ENCODE peak calls at places on chromosomes 3 and 15, in nine cellular contexts. A is PC-3, K is adrenal gland, L is breast epithelium, Q is coronary artery, E is uterus, F is A549, B is testis, O is heart right ventricle. G is an unnamed sample.

GRCh38 chr3:143736205-143736604 is 112.1 kb downstream of the SLC9A9 start:
- DNase-seq in A (peak; percentile 15), K (no peak), L (no peak), Q (no peak), E (no peak), F (no peak), B (no peak), O (no peak), G (no peak)

GRCh38 chr15:63978511-63979226 is 67.6 kb downstream of the DAPK2 start:
- DNase-seq in A (no peak), K (no peak), L (no peak), Q (peak; percentile 56), E (no peak), F (no peak), B (no peak), O (peak; percentile 50), G (no peak)

GRCh38 chr3:147341727-147342126 is 64.6 kb downstream of the ZIC4 start:
- DNase-seq in A (no peak), K (no peak), L (no peak), Q (no peak), E (no peak), F (no peak), B (no peak), O (no peak), G (no peak)

GRCh38 chr3:140529096-140529495 is 148.8 kb upstream of the TRIM42 start:
- DNase-seq in A (peak; percentile 89), K (no peak), L (peak; percentile 28), Q (no peak), E (no peak), F (peak; percentile 3), B (no peak), O (no peak), G (no peak)

GRCh38 chr15:52735231-52736089 is 54.7 kb downstream of the ONECUT1 start:
- DNase-seq in A (peak; percentile 90), K (peak; percentile 78), L (peak; percentile 32), Q (no peak), E (peak; percentile 39), F (peak; percentile 83), B (peak; percentile 86), O (no peak), G (peak; percentile 64)

GRCh38 chr3:102510663-102511062 is 75.8 kb downstream of the ZPLD1 start:
- DNase-seq in A (peak; percentile 81), K (no peak), L (no peak), Q (no peak), E (no peak), F (no peak), B (no peak), O (no peak), G (no peak)

GRCh38 chr15:90872481-90873184 is 4.2 kb downstream of the FURIN start:
- DNase-seq in A (peak; percentile 69), K (peak; percentile 56), L (no peak), Q (no peak), E (no peak), F (no peak), B (no peak), O (no peak), G (no peak)

GRCh38 chr15:89766357-89767311 is 9.5 kb upstream of the MESP2 start:
- DNase-seq in A (no peak), K (no peak), L (no peak), Q (no peak), E (no peak), F (no peak), B (no peak), O (peak; percentile 51), G (no peak)

GRCh38 chr15:56524915-56525314 is 60.0 kb upstream of the MNS1 start:
- DNase-seq in A (no peak), K (no peak), L (no peak), Q (no peak), E (no peak), F (no peak), B (no peak), O (no peak), G (no peak)

DNA sequence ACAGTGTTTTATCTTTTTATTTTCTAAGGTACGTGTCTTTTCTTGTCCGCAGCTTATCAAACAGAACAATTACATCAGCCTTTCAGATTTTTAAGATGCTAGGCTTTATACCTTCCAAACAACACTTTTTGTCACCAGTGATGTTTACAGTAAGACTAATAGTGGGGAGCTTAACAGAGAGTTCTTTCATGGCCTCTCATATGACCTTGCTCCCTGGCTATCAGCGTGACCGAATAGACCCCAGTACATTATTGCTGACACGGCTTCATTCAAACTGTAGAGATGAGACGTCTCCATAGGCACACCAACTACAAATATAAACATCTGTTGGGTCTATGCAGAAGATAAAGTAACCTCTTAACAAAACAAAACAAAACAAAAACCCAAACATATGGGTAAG is 477.6 kb upstream of the KCNMB2 start:
- DNase-seq in A (no peak), K (no peak), L (no peak), Q (no peak), E (no peak), F (no peak), B (no peak), O (no peak), G (no peak)
- H3K27ac ChIP-seq in A (no peak overlapping the region), K (no peak overlapping the region), L (no peak overlapping the region), Q (no peak overlapping the region), E (no peak overlapping the region), F (no peak overlapping the region), B (no peak overlapping the region), O (no peak overlapping the region), G (no peak overlapping the region)

GRCh38 chr3:50572801-50573371 is 3.6 kb downstream of the HEMK1 start:
- DNase-seq in A (no peak), K (no peak), L (no peak), Q (no peak), E (no peak), F (no peak), B (no peak), O (no peak), G (no peak)

GRCh38 chr3:50571486-50571885 is 2.2 kb downstream of the HEMK1 start:
- DNase-seq in A (no peak), K (no peak), L (no peak), Q (no peak), E (no peak), F (no peak), B (no peak), O (no peak), G (no peak)

GRCh38 chr3:50570508-50571279 is 1.4 kb downstream of the HEMK1 start:
- DNase-seq in A (no peak), K (no peak), L (no peak), Q (no peak), E (no peak), F (no peak), B (no peak), O (no peak), G (no peak)

GRCh38 chr3:50573566-50574279 is 4.4 kb downstream of the HEMK1 start:
- DNase-seq in A (no peak), K (no peak), L (no peak), Q (no peak), E (no peak), F (no peak), B (no peak), O (no peak), G (no peak)

DNA sequence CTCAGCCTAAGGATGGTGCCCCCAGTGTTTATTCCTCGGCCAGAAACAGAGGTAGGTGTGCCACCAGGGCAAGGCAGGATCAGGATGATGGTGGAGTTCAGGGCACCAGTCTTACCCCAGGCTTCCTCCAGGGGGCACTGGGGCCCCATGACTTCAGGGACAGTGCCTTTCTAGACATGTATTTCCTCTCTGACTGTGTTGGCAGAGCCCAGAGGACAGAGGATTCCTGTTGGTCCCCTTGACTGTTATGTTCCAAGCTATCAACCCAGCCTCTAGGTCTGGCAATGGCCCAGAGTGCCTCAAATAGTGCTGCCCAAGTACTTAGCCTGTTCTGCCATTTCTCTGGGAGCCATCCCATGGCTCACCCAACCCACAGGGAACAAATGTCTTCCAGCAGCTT is 2.8 kb downstream of the HEMK1 start:
- DNase-seq in A (peak; percentile 72), K (peak; percentile 85), L (peak; percentile 70), Q (peak; percentile 80), E (peak; percentile 78), F (peak; percentile 71), B (peak; percentile 77), O (peak; percentile 74), G (peak; percentile 71)
- H3K4me3 ChIP-seq in A (no peak overlapping the region), K (no peak overlapping the region), L (no peak overlapping the region), Q (no peak overlapping the region), E (no peak overlapping the region), F (no peak overlapping the region), B (no peak overlapping the region), O (no peak overlapping the region), G (no peak overlapping the region)

GRCh38 chr3:86388848-86389247 is 602.1 kb downstream of the VGLL3 start:
- DNase-seq in A (peak; percentile 13), K (no peak), L (no peak), Q (no peak), E (no peak), F (no peak), B (no peak), O (no peak), G (peak; percentile 11)
- TF ChIP-seq CTCF in A (peak; percentile 49), K (no peak), L (no peak), Q (no peak), E (no peak), F (no peak), B (no peak), O (no peak), G (peak; percentile 12)

DNA sequence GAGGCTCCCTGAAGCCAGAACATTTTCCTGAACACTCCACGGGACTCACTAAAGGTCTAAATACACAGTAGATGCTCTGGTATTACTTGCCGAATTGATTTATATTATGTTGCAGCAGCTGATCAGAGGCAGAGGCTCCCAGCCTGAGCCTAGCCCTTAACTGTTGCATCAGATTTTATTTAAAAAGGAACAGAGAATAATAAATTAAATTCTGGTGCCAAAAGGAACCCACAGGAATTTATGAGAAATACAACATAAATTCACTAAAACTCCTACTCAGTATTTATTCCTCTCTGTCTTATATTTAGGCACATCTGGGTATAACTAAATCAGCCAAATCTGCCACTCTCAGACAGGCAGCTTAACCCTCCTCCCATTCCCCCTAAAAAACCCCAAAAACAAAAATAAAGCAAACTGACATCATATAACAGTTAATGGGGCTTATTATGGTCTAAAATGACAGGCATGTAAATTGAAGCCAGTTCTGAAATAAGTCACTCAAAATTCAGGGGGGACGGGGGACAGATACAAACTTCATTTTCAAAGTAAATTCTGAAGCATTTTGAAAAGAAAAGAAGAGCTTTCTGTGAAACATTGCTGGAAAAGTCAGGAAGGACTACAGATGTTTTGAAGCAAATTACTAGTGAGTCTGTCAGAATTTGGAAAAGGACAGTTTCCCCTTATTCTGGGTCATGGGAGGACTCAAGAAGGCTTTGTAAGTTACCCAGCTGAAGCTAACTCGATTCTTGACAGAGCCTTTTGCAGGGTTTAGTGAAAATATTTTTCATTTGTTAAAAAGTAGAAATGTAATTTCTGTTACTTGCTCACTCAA is 53.8 kb upstream of the CORO2B start:
- DNase-seq in A (no peak), K (no peak), L (no peak), Q (no peak), E (peak; percentile 57), F (no peak), B (no peak), O (no peak), G (no peak)
- H3K27ac ChIP-seq in A (no peak overlapping the region), K (no peak overlapping the region), L (peak overlapping the region; percentile 37), Q (peak overlapping the region; percentile 9), E (peak overlapping the region; percentile 84), F (peak overlapping the region; percentile 57), B (peak overlapping the region; percentile 47), O (peak overlapping the region; percentile 57), G (no peak overlapping the region)

GRCh38 chr3:126781889-126782491 is 78.0 kb downstream of the CHCHD6 start:
- DNase-seq in A (peak; percentile 50), K (no peak), L (no peak), Q (no peak), E (peak; percentile 30), F (no peak), B (no peak), O (no peak), G (no peak)
- H3K4me3 ChIP-seq in A (peak overlapping the region; percentile 32), K (no peak overlapping the region), L (no peak overlapping the region), Q (no peak overlapping the region), E (no peak overlapping the region), F (no peak overlapping the region), B (no peak overlapping the region), O (no peak overlapping the region), G (no peak overlapping the region)

GRCh38 chr3:169929830-169930519 is 18.6 kb downstream of the SAMD7 start:
- DNase-seq in A (peak; percentile 21), K (no peak), L (no peak), Q (no peak), E (no peak), F (no peak), B (no peak), O (no peak), G (no peak)
- TF ChIP-seq CTCF in A (peak; percentile 30), K (no peak), L (no peak), Q (no peak), E (no peak), F (no peak), B (no peak), O (no peak), G (no peak)